ENCODE peak calls at places on chromosome 6, in seven cellular contexts. X is central memory CD4-positive, alpha-beta T cell; H is activated CD4-positive, alpha-beta T cell treated with anti-CD3 and anti-CD28 coated beads, Interleukin-2, amount 10 ng/mL, durations not matched to agents 24 days and 14 days; I is naive thymus-derived CD4-positive, alpha-beta T cell; G is heart right ventricle; P is naive B cell; N is effector CD4-positive, alpha-beta T cell. K is an unnamed sample.

GRCh38 chr6:44580901-44581300 is 193.4 kb downstream of the CDC5L start:
- DNase-seq in H (no peak), G (no peak), P (no peak), N (no peak), I (no peak), X (no peak), K (no peak)

GRCh38 chr6:21438237-21438985 is 155.1 kb upstream of the SOX4 start:
- DNase-seq in X (no peak), P (peak), H (peak), G (no peak), N (no peak), I (no peak), K (no peak)

GRCh38 chr6:43833223-43833995 is 63.4 kb downstream of the VEGFA start:
- DNase-seq in H (no peak), P (no peak), X (no peak), G (no peak), N (no peak), I (no peak), K (no peak)

GRCh38 chr6:121694389-121695185 is 259.1 kb downstream of the GJA1 start:
- DNase-seq in G (no peak), I (no peak), P (no peak), N (no peak), X (no peak), H (no peak), K (no peak)

GRCh38 chr6:4788482-4788881 is 12.3 kb downstream of the CDYL start:
- DNase-seq in I (no peak), H (peak), X (no peak), N (no peak), G (no peak), P (no peak), K (no peak)

GRCh38 chr6:170254315-170255213 is 36.3 kb downstream of the DLL1 start:
- DNase-seq in I (no peak), X (no peak), P (no peak), G (no peak), N (no peak), H (no peak), K (no peak)

GRCh38 chr6:98847392-98847766 is 13.0 kb downstream of the POU3F2 start:
- DNase-seq in P (no peak), H (no peak), N (no peak), X (no peak), I (no peak), G (no peak), K (no peak)

GRCh38 chr6:36595168-36595818 is 1.1 kb downstream of the SRSF3 start:
- DNase-seq in P (peak), G (no peak), H (peak), X (peak), I (no peak), N (no peak), K (no peak)

GRCh38 chr6:108127826-108128225 is 38.0 kb upstream of the NR2E1 start:
- DNase-seq in X (no peak), H (no peak), N (no peak), I (no peak), G (no peak), P (no peak), K (no peak)

GRCh38 chr6:10837692-10837996 is 695 bp downstream of the MAK start:
- DNase-seq in N (no peak), X (peak), I (peak), P (peak), G (no peak), H (peak), K (peak)

GRCh38 chr6:92777146-92777740 is 642.1 kb downstream of the EPHA7 start:
- DNase-seq in X (no peak), N (no peak), P (no peak), H (no peak), G (no peak), I (no peak), K (no peak)

GRCh38 chr6:22250486-22250885 is 46.4 kb downstream of the PRL start:
- DNase-seq in P (no peak), I (no peak), G (no peak), N (no peak), X (no peak), H (no peak), K (no peak)

GRCh38 chr6:38012573-38012972 is 193.0 kb downstream of the ZFAND3 start:
- DNase-seq in I (peak), H (peak), N (no peak), X (no peak), G (no peak), P (peak), K (peak)

GRCh38 chr6:135269399-135270005 is 88.4 kb downstream of the MYB start:
- DNase-seq in G (no peak), N (no peak), I (no peak), P (no peak), X (no peak), H (no peak), K (no peak)

GRCh38 chr6:105753184-105754097 is 332.7 kb upstream of the PRDM1 start:
- DNase-seq in G (no peak), P (no peak), H (peak), X (no peak), I (no peak), N (no peak), K (no peak)

GRCh38 chr6:558959-559358 is 97.9 kb downstream of the HUS1B start:
- DNase-seq in G (no peak), I (no peak), N (no peak), H (peak), X (no peak), P (no peak), K (no peak)